ENCODE peak calls at places on chromosomes 1 and 21, in seven cellular contexts. H, W, L, C, K, Y and A are unnamed samples.

GRCh38 chr1:31771891-31772668 is 7.9 kb upstream of the ADGRB2 start:
- DNase-seq in H (peak; percentile 30), C (peak; percentile 47), K (no peak), L (peak; percentile 35), Y (peak; percentile 51), W (peak; percentile 32), A (no peak)

GRCh38 chr1:109819906-109820305 is 56.2 kb upstream of the EPS8L3 start:
- DNase-seq in C (no peak), H (no peak), Y (no peak), K (no peak), W (no peak), L (no peak), A (no peak)

GRCh38 chr1:180610556-180611015 is 21.2 kb upstream of the XPR1 start:
- DNase-seq in W (no peak), Y (no peak), L (no peak), H (no peak), K (no peak), C (no peak), A (no peak)

GRCh38 chr1:93592636-93592949 is 89.0 kb downstream of the BCAR3 start:
- DNase-seq in K (no peak), H (no peak), C (no peak), W (no peak), Y (no peak), L (no peak), A (no peak)

GRCh38 chr1:158146165-158146564 is 34.5 kb upstream of the CD1D start:
- DNase-seq in L (peak; percentile 63), Y (peak; percentile 88), C (no peak), K (no peak), W (peak; percentile 87), H (no peak), A (no peak)

GRCh38 chr21:45991606-45992301 is 10.2 kb downstream of the COL6A1 start:
- DNase-seq in W (no peak), L (no peak), K (no peak), H (no peak), Y (no peak), C (no peak), A (peak; percentile 1)

GRCh38 chr1:53316742-53317650 is 10.9 kb downstream of the LRP8 start:
- DNase-seq in Y (no peak), L (no peak), H (no peak), K (no peak), W (no peak), C (no peak), A (no peak)

GRCh38 chr1:230047114-230047865 is 19.7 kb upstream of the GALNT2 start:
- DNase-seq in K (peak; percentile 63), H (no peak), L (peak; percentile 24), C (no peak), W (peak; percentile 14), Y (peak; percentile 41), A (no peak)

GRCh38 chr1:32144033-32144432 is 35.4 kb upstream of the TXLNA start:
- DNase-seq in C (no peak), Y (no peak), K (no peak), H (no peak), W (no peak), L (no peak), A (no peak)

GRCh38 chr1:203038217-203038741 is 12.0 kb downstream of the PPFIA4 start:
- DNase-seq in H (no peak), K (peak; percentile 25), Y (peak; percentile 91), L (no peak), C (no peak), W (peak; percentile 65), A (no peak)

GRCh38 chr1:46488343-46489168 is 1.1 kb upstream of the DMBX1 start:
- DNase-seq in C (no peak), K (no peak), L (peak; percentile 21), W (no peak), H (no peak), Y (no peak), A (no peak)

GRCh38 chr1:198161718-198162090 is 4.9 kb downstream of the NEK7 start:
- DNase-seq in H (no peak), C (no peak), Y (no peak), K (no peak), L (no peak), W (no peak), A (peak; percentile 17)

GRCh38 chr1:234755449-234755863 is 145.5 kb upstream of the IRF2BP2 start:
- DNase-seq in L (peak; percentile 85), H (no peak), C (no peak), Y (no peak), K (peak; percentile 65), W (peak; percentile 94), A (no peak)

GRCh38 chr1:9294910-9295636 is 2.4 kb downstream of the SPSB1 start:
- DNase-seq in W (peak; percentile 69), C (peak; percentile 72), H (no peak), Y (no peak), L (peak; percentile 83), K (peak; percentile 57), A (peak; percentile 58)
- TF ChIP-seq CTCF in W (peak; percentile 27), C (no peak), H (no peak), Y (no peak), L (peak; percentile 41), K (peak; percentile 32), A (peak; percentile 25)

GRCh38 chr1:232628335-232629214 is 1.4 kb downstream of the SIPA1L2 start:
- DNase-seq in H (no peak), W (peak; percentile 67), Y (no peak), C (no peak), K (peak; percentile 71), L (peak; percentile 67), A (no peak)

GRCh38 chr1:232626452-232626851 is 3.5 kb downstream of the SIPA1L2 start:
- DNase-seq in W (no peak), H (no peak), L (no peak), Y (no peak), K (no peak), C (no peak), A (no peak)

GRCh38 chr1:232629250-232630046 is 485 bp downstream of the SIPA1L2 start:
- DNase-seq in H (no peak), K (peak; percentile 24), C (peak; percentile 20), Y (no peak), L (peak; percentile 11), W (peak; percentile 35), A (peak; percentile 19)

GRCh38 chr1:232627171-232627570 is 2.8 kb downstream of the SIPA1L2 start:
- DNase-seq in K (no peak), Y (no peak), H (no peak), C (no peak), W (no peak), L (no peak), A (no peak)

DNA sequence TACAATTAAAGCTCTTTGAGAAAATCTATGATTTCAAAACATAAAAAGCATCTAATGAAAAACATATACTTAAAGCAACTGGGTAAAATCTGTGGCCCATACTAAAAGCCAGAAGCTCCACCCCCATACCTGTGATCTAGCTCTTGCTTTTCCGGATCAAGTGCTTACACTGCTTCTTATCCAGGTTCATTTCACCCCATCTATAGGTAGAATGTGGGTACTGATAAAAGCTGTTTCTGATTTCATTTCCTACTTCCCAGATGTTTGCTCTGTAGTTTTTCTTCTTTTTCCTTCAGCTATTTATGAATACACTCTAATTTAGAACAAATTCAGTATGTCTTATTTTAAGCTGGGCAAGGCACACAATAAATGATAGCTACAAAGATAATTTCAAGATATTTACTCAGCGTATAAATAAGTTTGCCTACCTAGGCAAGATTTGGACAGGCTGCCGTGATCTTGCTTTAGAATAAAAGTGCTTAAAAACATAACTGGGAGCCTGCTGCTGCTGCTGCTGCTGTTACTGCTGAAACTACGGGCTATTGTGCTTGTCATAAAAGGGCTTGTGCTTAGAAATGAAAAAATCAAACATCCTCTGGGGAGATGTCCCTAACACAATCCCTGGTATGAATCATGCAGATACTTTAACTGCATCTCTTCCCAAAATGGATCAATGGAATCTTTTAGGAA is 2.1 kb downstream of the SIPA1L2 start:
- DNase-seq in C (no peak), Y (peak; percentile 72), W (peak; percentile 25), K (peak; percentile 47), L (peak; percentile 59), H (no peak), A (peak; percentile 6)
- TF ChIP-seq CTCF in C (no peak), Y (peak; percentile 73), W (peak; percentile 25), K (peak; percentile 53), L (peak; percentile 50), H (peak; percentile 67), A (peak; percentile 15)

GRCh38 chr1:119676571-119677206 is 28.6 kb upstream of the ZNF697 start:
- DNase-seq in L (peak; percentile 17), K (peak; percentile 23), H (no peak), C (no peak), Y (no peak), W (peak; percentile 64), A (no peak)

GRCh38 chr1:119674110-119674509 is 26.0 kb upstream of the ZNF697 start:
- DNase-seq in Y (peak; percentile 88), W (peak; percentile 77), K (no peak), L (peak; percentile 73), H (no peak), C (no peak), A (no peak)

GRCh38 chr1:119675349-119676343 is 27.6 kb upstream of the ZNF697 start:
- DNase-seq in Y (peak; percentile 78), W (peak; percentile 93), H (peak; percentile 36), L (peak; percentile 95), C (peak; percentile 77), K (peak; percentile 90), A (peak; percentile 19)

GRCh38 chr1:119673171-119673940 is 25.3 kb upstream of the ZNF697 start:
- DNase-seq in H (no peak), Y (no peak), C (no peak), W (peak; percentile 79), K (no peak), L (peak; percentile 51), A (no peak)

GRCh38 chr1:119674835-119675289 is 26.8 kb upstream of the ZNF697 start:
- DNase-seq in K (peak; percentile 95), H (peak; percentile 5), W (peak; percentile 94), Y (peak; percentile 90), L (peak; percentile 94), C (peak; percentile 50), A (no peak)
- TF ChIP-seq CTCF in K (peak; percentile 95), H (no peak), W (peak; percentile 69), Y (peak; percentile 92), L (peak; percentile 80), C (peak; percentile 77), A (peak; percentile 89)

GRCh38 chr1:173507847-173508209 is 30.7 kb downstream of the PRDX6 start:
- DNase-seq in W (no peak), H (no peak), C (no peak), K (no peak), L (no peak), Y (no peak), A (no peak)

GRCh38 chr1:173505401-173505800 is 28.3 kb downstream of the PRDX6 start:
- DNase-seq in H (no peak), Y (no peak), C (no peak), L (no peak), K (no peak), W (no peak), A (no peak)

GRCh38 chr1:173508541-173508940 is 31.4 kb downstream of the PRDX6 start:
- DNase-seq in H (no peak), C (no peak), Y (no peak), K (no peak), L (no peak), W (no peak), A (no peak)

GRCh38 chr1:173507205-173507846 is 30.2 kb downstream of the PRDX6 start:
- DNase-seq in H (no peak), K (peak; percentile 69), Y (peak; percentile 53), L (peak; percentile 90), W (peak; percentile 30), C (no peak), A (no peak)

DNA sequence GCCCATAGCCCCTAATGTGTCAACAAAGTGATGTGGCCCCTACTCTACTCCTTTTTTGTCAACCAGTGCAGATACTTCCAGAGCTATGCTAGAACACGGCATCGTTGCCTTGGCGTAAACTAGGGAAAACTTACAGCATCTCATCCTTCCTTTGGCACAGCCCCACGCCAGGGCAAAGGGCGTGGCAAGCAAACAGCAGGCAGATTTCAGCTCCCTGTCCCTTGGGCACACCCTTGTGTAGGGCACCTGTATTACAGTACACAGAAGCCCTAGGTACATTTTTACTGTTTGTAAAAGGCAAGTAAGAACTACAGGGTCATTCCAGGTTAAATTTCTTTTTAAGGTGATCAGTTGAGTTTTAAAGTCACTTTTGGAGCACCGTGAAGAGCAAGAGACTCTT is 29.3 kb downstream of the PRDX6 start:
- DNase-seq in W (no peak), C (no peak), K (no peak), H (no peak), Y (no peak), L (no peak), A (no peak)
- TF ChIP-seq CTCF in W (no peak), C (no peak), K (no peak), H (no peak), Y (no peak), L (peak; percentile 21), A (peak; percentile 41)